ENCODE peak calls at places on chromosomes 7 and 10, in four cellular contexts. Z, K, D and A are unnamed samples.

GRCh38 chr7:9189683-9190082 is 756.3 kb downstream of the NXPH1 start:
- DNase-seq in D (no peak), K (no peak), Z (no peak), A (no peak)

GRCh38 chr10:110081914-110082313 is 74.1 kb downstream of the ADD3 start:
- DNase-seq in Z (no peak), K (no peak), D (no peak), A (no peak)

GRCh38 chr7:9407816-9408215 is 974.4 kb downstream of the NXPH1 start:
- DNase-seq in K (no peak), D (no peak), Z (peak; percentile 13), A (no peak)

GRCh38 chr7:142870575-142871259 is 14.8 kb downstream of the TRPV6 start:
- DNase-seq in K (no peak), D (no peak), Z (no peak), A (no peak)

GRCh38 chr7:128836729-128837348 is 6.6 kb downstream of the FLNC start:
- DNase-seq in K (no peak), D (no peak), Z (no peak), A (peak; percentile 11)

GRCh38 chr7:5501465-5501864 is 77.8 kb upstream of the TNRC18 start:
- DNase-seq in D (no peak), K (no peak), Z (no peak), A (no peak)

GRCh38 chr10:71837085-71837827 is 13.8 kb downstream of the PSAP start:
- DNase-seq in Z (no peak), D (no peak), K (no peak), A (no peak)

GRCh38 chr7:122038904-122039303 is 105.1 kb downstream of the AASS start:
- DNase-seq in Z (no peak), K (no peak), D (no peak), A (no peak)

GRCh38 chr10:6362879-6363278 is 160.1 kb downstream of the PFKFB3 start:
- DNase-seq in Z (no peak), D (no peak), K (no peak), A (no peak)

DNA sequence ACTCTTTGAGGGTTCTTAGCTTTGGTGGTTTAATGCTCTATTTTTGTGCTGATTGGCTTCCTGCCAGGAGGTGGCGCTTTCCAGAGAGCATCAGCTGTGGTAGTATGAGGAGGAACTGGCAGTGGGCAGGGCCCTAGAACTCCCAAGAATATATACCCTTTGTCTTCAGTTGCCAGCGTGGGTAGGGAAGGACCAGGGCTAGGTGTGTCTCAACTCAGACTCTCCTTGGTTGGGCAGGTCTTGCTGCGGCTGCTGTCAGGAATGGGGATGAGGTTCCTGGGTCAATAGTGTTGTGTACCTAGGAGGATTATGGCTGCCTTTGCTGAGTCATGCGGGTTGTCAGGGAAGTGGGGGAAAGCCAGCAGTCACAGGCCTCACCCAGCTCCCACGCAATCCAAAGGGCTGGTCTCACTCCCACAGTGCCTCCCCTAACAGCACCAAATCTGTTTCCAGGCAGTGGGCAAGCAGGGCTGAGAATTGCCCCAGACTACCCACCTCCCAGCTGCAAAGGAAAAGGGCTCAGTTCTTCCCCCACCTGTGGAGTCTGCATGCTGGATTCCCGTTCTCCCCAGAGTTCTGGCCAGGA is 191.5 kb downstream of the PHTF2 start:
- DNase-seq in D (no peak), Z (no peak), K (no peak), A (no peak)
- TF ChIP-seq CTCF in D (peak; percentile 25), Z (no peak), K (peak; percentile 10), A (peak; percentile 42)

DNA sequence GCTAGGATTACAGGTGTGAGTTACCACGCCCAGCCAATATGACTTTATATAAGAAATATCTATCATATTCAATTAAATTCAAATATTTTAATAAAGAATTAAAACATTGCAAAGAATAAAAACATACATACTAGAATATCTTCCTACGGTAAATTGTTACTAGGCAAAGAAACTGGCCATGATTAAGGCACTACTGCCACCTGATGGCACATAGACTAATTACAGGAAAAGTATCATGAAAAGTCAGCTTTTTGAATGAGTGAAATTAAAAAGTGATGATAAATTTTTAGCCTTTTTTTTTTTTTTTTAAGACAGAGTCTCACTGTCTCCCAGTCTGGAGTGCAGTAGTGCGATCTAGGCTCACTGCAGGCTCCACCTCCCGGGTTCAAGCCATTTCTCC is 30.9 kb downstream of the MRPS33 start:
- DNase-seq in D (no peak), K (no peak), Z (peak; percentile 12), A (no peak)
- TF ChIP-seq CTCF in D (no peak), K (no peak), Z (peak; percentile 26), A (peak; percentile 34)

DNA sequence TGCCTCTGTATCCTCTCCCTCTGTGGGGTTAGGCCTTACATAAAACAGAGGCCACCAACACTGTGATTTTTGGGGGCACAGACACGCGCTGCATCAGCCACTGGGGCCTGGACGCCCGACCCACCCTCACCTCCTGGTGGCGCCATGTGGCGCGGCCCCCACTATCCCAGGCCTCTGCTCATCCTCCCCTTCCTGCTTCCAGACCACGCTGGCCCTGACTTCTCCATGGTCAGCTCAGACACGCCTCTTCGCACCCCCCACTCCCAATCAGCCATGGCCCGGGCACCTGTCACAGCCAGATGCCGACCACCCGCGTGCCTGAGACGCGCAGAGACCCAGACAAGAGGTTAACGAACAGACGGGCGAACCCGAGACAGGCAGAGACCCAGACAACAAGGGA is 263.9 kb downstream of the ELFN1 start:
- DNase-seq in Z (no peak), K (no peak), D (no peak), A (no peak)
- TF ChIP-seq CTCF in Z (no peak), K (no peak), D (no peak), A (no peak)

GRCh38 chr10:79390057-79390456 is 42.8 kb downstream of the PPIF start:
- DNase-seq in D (no peak), K (no peak), Z (no peak), A (no peak)

GRCh38 chr10:79391231-79392019 is 44.2 kb downstream of the PPIF start:
- DNase-seq in K (no peak), Z (no peak), D (no peak), A (no peak)

GRCh38 chr10:79392506-79393176 is 45.4 kb downstream of the PPIF start:
- DNase-seq in K (no peak), D (no peak), Z (no peak), A (no peak)

GRCh38 chr10:79392020-79392398 is 44.7 kb downstream of the PPIF start:
- DNase-seq in D (no peak), Z (no peak), K (no peak), A (no peak)

GRCh38 chr10:79390551-79391229 is 43.4 kb downstream of the PPIF start:
- DNase-seq in D (no peak), K (peak; percentile 58), Z (no peak), A (no peak)
- TF ChIP-seq CTCF in D (peak; percentile 26), K (peak; percentile 24), Z (peak; percentile 26), A (peak; percentile 44)